ENCODE peak calls at places on chromosomes 11 and 22, in four cellular contexts. One of them, this sample, is unnamed. For H3K9me3, the result is how much of the 10 kb centered on the place peaks cover.

GRCh38 chr22:11629661-11630385 is 3898.2 kb upstream of the OR11H1 start:
- DNase-seq in A549: no peak
- DNase-seq in cardiac muscle cell: no peak
- DNase-seq in Peyer's patch: no peak
- DNase-seq in this sample: no peak

GRCh38 chr11:112196519-112197087 is 21.3 kb downstream of the BCO2 start:
- DNase-seq in cardiac muscle cell: no peak
- DNase-seq in A549: no peak
- DNase-seq in Peyer's patch: no peak
- DNase-seq in this sample: no peak

GRCh38 chr11:94457118-94458029 is 36.3 kb downstream of the MRE11 start:
- DNase-seq in Peyer's patch: no peak
- DNase-seq in A549: no peak
- DNase-seq in cardiac muscle cell: no peak
- DNase-seq in this sample: no peak

GRCh38 chr11:28619870-28620540 is 511.8 kb downstream of the METTL15 start:
- DNase-seq in A549: peak
- DNase-seq in cardiac muscle cell: peak
- DNase-seq in Peyer's patch: no peak
- DNase-seq in this sample: no peak

GRCh38 chr11:69909561-69910518 is 90.6 kb upstream of the FGF3 start:
- DNase-seq in Peyer's patch: peak
- DNase-seq in cardiac muscle cell: no peak
- DNase-seq in A549: no peak
- DNase-seq in this sample: no peak

GRCh38 chr11:113992459-113993105 is 17.7 kb downstream of the HTR3A start:
- DNase-seq in A549: no peak
- DNase-seq in Peyer's patch: no peak
- DNase-seq in cardiac muscle cell: no peak
- DNase-seq in this sample: no peak

GRCh38 chr11:70863988-70864387 is 388.4 kb downstream of the SHANK2 start:
- DNase-seq in cardiac muscle cell: no peak
- DNase-seq in A549: no peak
- DNase-seq in Peyer's patch: no peak
- DNase-seq in this sample: no peak

GRCh38 chr22:50597097-50597496 is 3.5 kb upstream of the MAPK8IP2 start:
- DNase-seq in A549: no peak
- DNase-seq in cardiac muscle cell: no peak
- DNase-seq in Peyer's patch: no peak
- DNase-seq in this sample: no peak

GRCh38 chr11:83694191-83694905 is 408.2 kb upstream of the CCDC90B start:
- DNase-seq in A549: no peak
- DNase-seq in cardiac muscle cell: no peak
- DNase-seq in Peyer's patch: no peak
- DNase-seq in this sample: peak

GRCh38 chr11:70210516-70210915 is 7.4 kb downstream of the FADD start:
- DNase-seq in cardiac muscle cell: no peak
- DNase-seq in Peyer's patch: no peak
- DNase-seq in A549: no peak
- DNase-seq in this sample: no peak

GRCh38 chr11:46698597-46698996 is 1.8 kb downstream of the ARHGAP1 start:
- DNase-seq in cardiac muscle cell: no peak
- DNase-seq in Peyer's patch: no peak
- DNase-seq in A549: no peak
- DNase-seq in this sample: no peak

GRCh38 chr11:62508336-62509058 is 38.1 kb downstream of the AHNAK start:
- DNase-seq in Peyer's patch: peak
- DNase-seq in A549: peak
- DNase-seq in cardiac muscle cell: peak
- DNase-seq in this sample: peak

GRCh38 chr22:40534379-40535188 is 101.9 kb downstream of the MRTFA start:
- DNase-seq in cardiac muscle cell: peak
- DNase-seq in Peyer's patch: no peak
- DNase-seq in A549: no peak
- DNase-seq in this sample: no peak

GRCh38 chr11:108233277-108233945 is 10.5 kb downstream of the ATM start:
- DNase-seq in cardiac muscle cell: no peak
- DNase-seq in Peyer's patch: no peak
- DNase-seq in A549: no peak
- DNase-seq in this sample: no peak

GRCh38 chr22:37248251-37248650 is 4.2 kb upstream of the RAC2 start:
- DNase-seq in cardiac muscle cell: no peak
- DNase-seq in Peyer's patch: peak
- DNase-seq in A549: no peak
- DNase-seq in this sample: no peak

GRCh38 chr11:79436911-79437273 is 3.9 kb downstream of the TENM4 start:
- DNase-seq in A549: no peak
- DNase-seq in cardiac muscle cell: no peak
- DNase-seq in Peyer's patch: no peak
- DNase-seq in this sample: no peak
- H3K4me3 ChIP-seq in A549: peak
- H3K4me3 ChIP-seq in cardiac muscle cell: peak
- H3K4me3 ChIP-seq in Peyer's patch: peak
- H3K4me3 ChIP-seq in this sample: no peak

GRCh38 chr22:27687984-27688545 is 113.5 kb downstream of the MN1 start:
- DNase-seq in Peyer's patch: no peak
- DNase-seq in A549: peak
- DNase-seq in cardiac muscle cell: no peak
- DNase-seq in this sample: no peak
- H3K27ac ChIP-seq in Peyer's patch: no peak
- H3K27ac ChIP-seq in A549: no peak
- H3K27ac ChIP-seq in cardiac muscle cell: no peak
- H3K27ac ChIP-seq in this sample: no peak

GRCh38 chr11:134503104-134503503 is 91.1 kb upstream of the B3GAT1 start:
- DNase-seq in cardiac muscle cell: no peak
- DNase-seq in A549: no peak
- DNase-seq in Peyer's patch: peak
- DNase-seq in this sample: no peak
- H3K9me3 ChIP-seq in cardiac muscle cell: under half
- H3K9me3 ChIP-seq in A549: under half
- H3K9me3 ChIP-seq in Peyer's patch: under half
- H3K9me3 ChIP-seq in this sample: under half

GRCh38 chr11:77129069-77129840 is 1.2 kb downstream of the MYO7A start:
- DNase-seq in cardiac muscle cell: no peak
- DNase-seq in Peyer's patch: no peak
- DNase-seq in A549: no peak
- DNase-seq in this sample: no peak
- H3K4me3 ChIP-seq in cardiac muscle cell: no peak
- H3K4me3 ChIP-seq in Peyer's patch: no peak
- H3K4me3 ChIP-seq in A549: no peak
- H3K4me3 ChIP-seq in this sample: no peak

GRCh38 chr22:21858025-21858764 is 9.2 kb downstream of the MAPK1 start:
- DNase-seq in cardiac muscle cell: no peak
- DNase-seq in Peyer's patch: no peak
- DNase-seq in A549: no peak
- DNase-seq in this sample: peak

GRCh38 chr22:21855715-21856114 is 11.7 kb downstream of the MAPK1 start:
- DNase-seq in Peyer's patch: no peak
- DNase-seq in cardiac muscle cell: no peak
- DNase-seq in A549: no peak
- DNase-seq in this sample: no peak

GRCh38 chr22:21856197-21856596 is 11.2 kb downstream of the MAPK1 start:
- DNase-seq in cardiac muscle cell: no peak
- DNase-seq in Peyer's patch: no peak
- DNase-seq in A549: no peak
- DNase-seq in this sample: no peak

GRCh38 chr22:21856868-21857267 is 10.6 kb downstream of the MAPK1 start:
- DNase-seq in Peyer's patch: no peak
- DNase-seq in cardiac muscle cell: no peak
- DNase-seq in A549: no peak
- DNase-seq in this sample: no peak

GRCh38 chr22:21857501-21857914 is 9.9 kb downstream of the MAPK1 start:
- DNase-seq in Peyer's patch: no peak
- DNase-seq in A549: no peak
- DNase-seq in cardiac muscle cell: no peak
- DNase-seq in this sample: no peak
- H3K27ac ChIP-seq in Peyer's patch: no peak
- H3K27ac ChIP-seq in A549: no peak
- H3K27ac ChIP-seq in cardiac muscle cell: peak
- H3K27ac ChIP-seq in this sample: no peak

GRCh38 chr22:48938741-48939140 is 888.9 kb downstream of the BRD1 start:
- DNase-seq in cardiac muscle cell: no peak
- DNase-seq in Peyer's patch: no peak
- DNase-seq in A549: no peak
- DNase-seq in this sample: no peak
- H3K9me3 ChIP-seq in cardiac muscle cell: under half
- H3K9me3 ChIP-seq in Peyer's patch: under half
- H3K9me3 ChIP-seq in A549: under half
- H3K9me3 ChIP-seq in this sample: under half

DNA sequence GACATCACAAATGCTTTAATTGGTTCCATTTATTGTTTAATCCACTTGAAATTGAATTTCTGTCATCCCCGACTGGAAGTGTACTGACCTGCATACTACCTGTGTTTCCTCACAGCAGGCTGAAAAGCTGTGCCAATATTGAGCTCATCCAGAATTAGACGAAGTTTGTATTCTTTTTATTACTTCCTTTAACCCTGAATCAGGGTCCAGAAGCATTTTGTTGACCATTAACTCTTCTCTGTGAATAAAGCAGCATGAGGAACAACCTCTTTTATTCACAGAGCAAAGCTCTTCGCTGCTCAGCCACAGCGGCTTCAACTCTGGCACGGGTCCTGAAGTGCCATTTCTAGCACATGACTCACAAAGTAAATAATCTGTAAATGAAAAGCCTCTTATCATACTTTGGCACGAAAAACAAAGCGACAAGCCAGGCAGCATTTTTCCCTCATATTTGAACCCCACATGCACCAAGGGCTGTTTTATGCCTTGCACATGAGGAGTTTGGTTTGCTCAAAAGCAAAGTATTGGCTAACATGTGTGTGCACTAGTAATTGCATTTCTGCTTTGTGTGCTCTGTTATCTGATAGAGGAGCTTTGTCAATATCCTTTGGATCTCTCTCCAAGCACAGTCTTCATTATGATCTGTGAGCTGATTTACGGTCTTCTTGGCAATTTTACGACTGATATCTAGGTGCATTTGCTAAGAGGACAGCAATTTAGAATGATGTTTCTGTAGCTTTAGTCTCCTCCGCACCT is 33.0 kb upstream of the APOBEC3A start:
- DNase-seq in A549: peak
- DNase-seq in Peyer's patch: peak
- DNase-seq in cardiac muscle cell: peak
- DNase-seq in this sample: peak
- H3K4me3 ChIP-seq in A549: peak
- H3K4me3 ChIP-seq in Peyer's patch: no peak
- H3K4me3 ChIP-seq in cardiac muscle cell: no peak
- H3K4me3 ChIP-seq in this sample: no peak

This sample was measured in small intestine.